ENCODE peak calls at places on chromosome 1, in ten cellular contexts. S, X, I, C, D, Y, W, O, J and G are unnamed samples.

GRCh38 chr1:241240084-241240483 is 116.9 kb downstream of the RGS7 start:
- DNase-seq in C (no peak), D (no peak), I (no peak), Y (no peak), J (no peak), S (no peak), W (no peak), O (no peak), X (no peak), G (no peak)

GRCh38 chr1:194159941-194160340 is 973.5 kb upstream of the B3GALT2 start:
- DNase-seq in C (no peak), O (no peak), Y (no peak), J (no peak), I (peak), D (no peak), S (peak), X (peak), W (no peak), G (no peak)

GRCh38 chr1:224061436-224061835 is 52.5 kb upstream of the FBXO28 start:
- DNase-seq in D (no peak), I (no peak), C (no peak), J (no peak), O (no peak), Y (no peak), S (no peak), X (no peak), W (no peak), G (no peak)

GRCh38 chr1:2209400-2210083 is 15.0 kb upstream of the FAAP20 start:
- DNase-seq in Y (no peak), D (no peak), W (no peak), J (peak), I (no peak), O (no peak), X (no peak), C (no peak), S (no peak), G (no peak)

GRCh38 chr1:29924017-29924431 is 687.7 kb downstream of the PTPRU start:
- DNase-seq in S (no peak), Y (no peak), D (no peak), X (no peak), I (no peak), O (no peak), J (no peak), W (no peak), C (no peak), G (no peak)

GRCh38 chr1:180151508-180151907 is 3.2 kb upstream of the QSOX1 start:
- DNase-seq in S (no peak), O (no peak), X (peak), Y (no peak), D (no peak), J (no peak), C (no peak), I (peak), W (no peak), G (no peak)

GRCh38 chr1:54459714-54460113 is 53.5 kb upstream of the SSBP3 start:
- DNase-seq in D (no peak), C (no peak), O (no peak), W (no peak), X (no peak), J (no peak), S (peak), Y (no peak), I (no peak), G (no peak)

GRCh38 chr1:200233393-200233792 is 176.4 kb downstream of the ZNF281 start:
- DNase-seq in S (no peak), J (no peak), X (peak), Y (no peak), W (no peak), C (no peak), I (peak), O (no peak), D (no peak), G (no peak)

GRCh38 chr1:159175571-159175970 is 4.2 kb downstream of the CADM3 start:
- DNase-seq in S (no peak), O (no peak), X (peak), W (no peak), J (no peak), C (no peak), Y (no peak), I (no peak), D (no peak), G (no peak)

GRCh38 chr1:117587479-117588356 is 18.1 kb upstream of the TENT5C start:
- DNase-seq in I (no peak), X (no peak), O (no peak), D (no peak), S (no peak), C (no peak), W (no peak), J (no peak), Y (no peak), G (no peak)